ENCODE peak calls at places on chromosomes 6 and 20, in ten cellular contexts. B, O, V, Y, E, W, P, X, J and T are unnamed samples.
A peak's percentile ranks its signal among the peaks of the same experiment; 100 is the strongest.

GRCh38 chr6:2225422-2226392 is 19.7 kb downstream of the GMDS start:
- DNase-seq in B (peak; percentile 21), O (no peak), V (no peak), Y (no peak), E (no peak), W (peak; percentile 70), P (peak; percentile 25), X (no peak), J (no peak), T (no peak)

GRCh38 chr20:8043687-8044278 is 24.2 kb upstream of the TMX4 start:
- DNase-seq in B (peak; percentile 70), O (peak; percentile 60), V (peak; percentile 68), Y (no peak), E (no peak), W (no peak), P (no peak), X (no peak), J (peak; percentile 60), T (no peak)

GRCh38 chr6:6758915-6759654 is 170.6 kb downstream of the LY86 start:
- DNase-seq in B (peak; percentile 21), O (no peak), V (peak; percentile 61), Y (peak; percentile 74), E (no peak), W (peak; percentile 79), P (peak; percentile 61), X (peak; percentile 71), J (peak; percentile 32), T (no peak)

GRCh38 chr6:154751020-154751800 is 18.0 kb downstream of the SCAF8 start:
- DNase-seq in B (no peak), O (no peak), V (no peak), Y (no peak), E (no peak), W (no peak), P (no peak), X (no peak), J (no peak), T (no peak)

GRCh38 chr6:170082067-170082466 is 208.8 kb downstream of the DLL1 start:
- DNase-seq in B (no peak), O (no peak), V (no peak), Y (no peak), E (peak; percentile 40), W (no peak), P (no peak), X (no peak), J (no peak), T (no peak)

GRCh38 chr6:111482236-111482958 is 621 bp downstream of the REV3L start:
- DNase-seq in B (no peak), O (peak; percentile 48), V (peak; percentile 28), Y (no peak), E (peak; percentile 83), W (peak; percentile 66), P (peak; percentile 57), X (peak; percentile 60), J (no peak), T (no peak)

GRCh38 chr6:51678905-51679620 is 408.4 kb downstream of the PKHD1 start:
- DNase-seq in B (no peak), O (no peak), V (no peak), Y (no peak), E (no peak), W (no peak), P (no peak), X (no peak), J (no peak), T (no peak)

GRCh38 chr6:84348801-84349200 is 121.4 kb upstream of the CEP162 start:
- DNase-seq in B (no peak), O (no peak), V (no peak), Y (no peak), E (no peak), W (no peak), P (no peak), X (no peak), J (no peak), T (no peak)

GRCh38 chr6:43772571-43773049 is 2.6 kb downstream of the VEGFA start:
- DNase-seq in B (peak; percentile 28), O (no peak), V (no peak), Y (no peak), E (no peak), W (peak; percentile 71), P (peak; percentile 43), X (no peak), J (no peak), T (no peak)

GRCh38 chr6:35755525-35755924 is 18.7 kb downstream of the ARMC12 start:
- DNase-seq in B (no peak), O (no peak), V (no peak), Y (no peak), E (no peak), W (no peak), P (no peak), X (no peak), J (no peak), T (no peak)

GRCh38 chr6:163086563-163086895 is 328.0 kb upstream of the QKI start:
- DNase-seq in B (no peak), O (no peak), V (no peak), Y (no peak), E (no peak), W (no peak), P (no peak), X (no peak), J (no peak), T (no peak)

GRCh38 chr6:56719310-56719709 is 76.6 kb upstream of the DST start:
- DNase-seq in B (no peak), O (no peak), V (no peak), Y (no peak), E (no peak), W (no peak), P (no peak), X (no peak), J (no peak), T (no peak)

GRCh38 chr6:128710305-128710704 is 172.6 kb upstream of the LAMA2 start:
- DNase-seq in B (no peak), O (no peak), V (peak; percentile 61), Y (no peak), E (no peak), W (no peak), P (no peak), X (no peak), J (no peak), T (no peak)

GRCh38 chr20:25254986-25255680 is 7.2 kb downstream of the PYGB start:
- DNase-seq in B (no peak), O (peak; percentile 85), V (no peak), Y (no peak), E (peak; percentile 75), W (peak; percentile 47), P (peak; percentile 76), X (no peak), J (no peak), T (peak; percentile 41)

GRCh38 chr6:72654101-72654618 is 32.3 kb downstream of the KCNQ5 start:
- DNase-seq in B (no peak), O (no peak), V (no peak), Y (no peak), E (no peak), W (no peak), P (no peak), X (no peak), J (no peak), T (no peak)

GRCh38 chr20:31841928-31842327 is 3.5 kb downstream of the FOXS1 start:
- DNase-seq in B (peak; percentile 79), O (no peak), V (peak; percentile 66), Y (no peak), E (no peak), W (no peak), P (no peak), X (peak; percentile 58), J (no peak), T (peak; percentile 88)

GRCh38 chr6:14016930-14017625 is 92.3 kb downstream of the RNF182 start:
- DNase-seq in B (no peak), O (no peak), V (peak; percentile 70), Y (no peak), E (no peak), W (no peak), P (no peak), X (no peak), J (no peak), T (no peak)

GRCh38 chr6:34246563-34247391 is 2.0 kb downstream of the SMIM29 start:
- DNase-seq in B (peak; percentile 59), O (no peak), V (peak; percentile 46), Y (peak; percentile 84), E (no peak), W (peak; percentile 38), P (no peak), X (no peak), J (no peak), T (peak; percentile 9)

GRCh38 chr20:35296101-35296554 is 3.9 kb upstream of the FAM83C start:
- DNase-seq in B (no peak), O (no peak), V (no peak), Y (no peak), E (no peak), W (no peak), P (no peak), X (no peak), J (no peak), T (no peak)
- TF ChIP-seq POLR2A in B (no peak), O (no peak), V (no peak), Y (no peak), E (no peak), W (no peak), P (no peak), X (no peak), J (no peak), T (no peak)

GRCh38 chr6:781350-781961 is 88.5 kb upstream of the EXOC2 start:
- DNase-seq in B (no peak), O (no peak), V (no peak), Y (no peak), E (no peak), W (peak; percentile 8), P (no peak), X (no peak), J (no peak), T (no peak)
- TF ChIP-seq POLR2A in B (no peak), O (no peak), V (no peak), Y (no peak), E (no peak), W (no peak), P (no peak), X (no peak), J (no peak), T (no peak)

GRCh38 chr6:160269771-160270170 is 11.2 kb upstream of the SLC22A2 start:
- DNase-seq in B (no peak), O (no peak), V (no peak), Y (no peak), E (no peak), W (no peak), P (no peak), X (no peak), J (no peak), T (no peak)
- TF ChIP-seq POLR2A in B (no peak), O (no peak), V (no peak), Y (no peak), E (no peak), W (no peak), P (no peak), X (no peak), J (no peak), T (no peak)

DNA sequence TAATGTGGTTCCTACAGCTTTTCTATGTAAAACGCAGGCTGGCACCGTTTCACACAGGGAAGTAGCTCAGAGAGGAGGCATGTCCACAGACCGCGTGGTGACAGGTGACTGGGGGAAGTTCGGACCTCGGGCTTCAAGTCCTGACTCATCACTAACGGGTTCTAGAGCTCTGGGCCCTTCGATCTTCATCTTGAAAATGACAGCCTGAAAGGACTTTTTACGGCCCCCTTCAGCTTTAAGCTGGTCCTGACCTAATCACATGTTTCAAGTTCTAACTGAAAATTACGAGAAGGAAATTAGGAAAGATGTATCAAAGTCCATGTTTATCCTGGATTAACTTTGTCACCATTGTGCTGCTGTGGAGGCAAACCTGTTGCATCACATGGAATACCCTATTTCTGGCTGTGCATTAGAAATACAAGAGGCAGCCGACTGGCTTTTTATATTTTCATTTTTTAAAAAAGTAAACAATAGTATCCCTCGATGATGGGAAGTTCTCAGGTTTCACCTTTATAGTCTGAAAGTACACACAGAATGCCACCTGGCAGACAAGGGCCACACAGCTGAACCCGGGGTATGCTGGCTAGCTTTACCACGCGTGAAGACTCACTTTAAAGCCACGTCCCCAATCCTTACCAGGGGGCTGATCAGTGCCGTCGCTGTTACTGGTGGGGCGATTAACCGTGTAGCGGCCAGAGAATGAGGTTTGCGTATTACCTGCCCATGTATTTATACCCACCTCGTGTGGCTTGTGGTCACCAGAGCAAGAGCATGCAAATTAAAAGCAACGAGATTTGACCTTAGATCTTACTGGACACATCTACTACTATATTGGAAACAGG is 1.9 kb downstream of the MAN1A1 start:
- DNase-seq in B (no peak), O (peak; percentile 30), V (peak; percentile 23), Y (no peak), E (no peak), W (peak; percentile 68), P (peak; percentile 69), X (no peak), J (no peak), T (no peak)
- TF ChIP-seq POLR2A in B (no peak), O (no peak), V (no peak), Y (no peak), E (no peak), W (no peak), P (no peak), X (no peak), J (no peak), T (no peak)